ENCODE peak calls at places on chromosome 7, in ten cellular contexts. X is HCT116, L is uterus, R is breast epithelium, F is A549, Z is tibial nerve, Y is H1, B is IMR-90, U is spleen, T is esophagus muscularis mucosa. Q is an unnamed sample.

GRCh38 chr7:20111821-20112542 is 105.2 kb downstream of the MACC1 start:
- DNase-seq in L (no peak), X (no peak), R (no peak), U (no peak), Y (no peak), F (no peak), B (no peak), Z (no peak), T (no peak), Q (no peak)

GRCh38 chr7:51426163-51426562 is 109.6 kb upstream of the COBL start:
- DNase-seq in X (no peak), R (no peak), B (no peak), L (no peak), U (no peak), F (no peak), T (no peak), Y (no peak), Z (no peak), Q (no peak)

GRCh38 chr7:142880886-142881505 is 4.5 kb downstream of the TRPV6 start:
- DNase-seq in R (no peak), B (peak), X (peak), L (peak), T (no peak), Y (peak), Z (no peak), F (peak), U (no peak), Q (peak)

GRCh38 chr7:36279251-36279925 is 110.3 kb upstream of the ANLN start:
- DNase-seq in R (no peak), X (no peak), Y (peak), U (no peak), L (no peak), F (no peak), T (no peak), Z (no peak), B (peak), Q (no peak)

GRCh38 chr7:28613262-28613661 is 200.9 kb downstream of the CREB5 start:
- DNase-seq in Z (no peak), U (no peak), X (no peak), F (no peak), B (no peak), T (no peak), L (no peak), Y (no peak), R (no peak), Q (no peak)

GRCh38 chr7:22125436-22125835 is 179.7 kb upstream of the CDCA7L start:
- DNase-seq in B (no peak), U (no peak), X (no peak), R (no peak), T (no peak), L (no peak), Y (no peak), F (no peak), Z (no peak), Q (no peak)

GRCh38 chr7:151968357-151968756 is 12.1 kb downstream of the GALNTL5 start:
- DNase-seq in U (no peak), L (no peak), T (peak), R (no peak), X (no peak), B (no peak), Z (no peak), F (no peak), Y (peak), Q (no peak)

GRCh38 chr7:142894112-142894835 is 8.7 kb upstream of the TRPV6 start:
- DNase-seq in F (no peak), Y (no peak), R (no peak), X (no peak), Z (no peak), T (no peak), U (no peak), B (no peak), L (no peak), Q (no peak)

GRCh38 chr7:116242177-116242576 is 31.8 kb downstream of the TES start:
- DNase-seq in Y (no peak), B (peak), L (no peak), F (no peak), X (no peak), Z (no peak), U (no peak), R (no peak), T (no peak), Q (no peak)

GRCh38 chr7:143429770-143430698 is 13.2 kb upstream of the TAS2R60 start:
- DNase-seq in F (no peak), Y (no peak), U (no peak), T (no peak), B (peak), Z (no peak), R (no peak), X (no peak), L (no peak), Q (no peak)

GRCh38 chr7:115851291-115851690 is 179.3 kb downstream of the TFEC start:
- DNase-seq in B (peak), T (no peak), Y (no peak), X (peak), U (no peak), Z (no peak), R (no peak), L (no peak), F (no peak), Q (no peak)

GRCh38 chr7:70793060-70793459 is 338.9 kb upstream of the GALNT17 start:
- DNase-seq in U (no peak), R (no peak), Y (no peak), F (no peak), X (no peak), L (no peak), B (no peak), Z (no peak), T (no peak), Q (no peak)

GRCh38 chr7:73850781-73851207 is 8.5 kb upstream of the METTL27 start:
- DNase-seq in B (peak), T (no peak), Y (no peak), Z (no peak), F (peak), R (no peak), U (no peak), X (peak), L (no peak), Q (no peak)

GRCh38 chr7:35780070-35780469 is 20.8 kb upstream of the SEPTIN7 start:
- DNase-seq in L (no peak), U (no peak), F (no peak), R (no peak), T (no peak), Y (no peak), Z (no peak), X (no peak), B (no peak), Q (no peak)

GRCh38 chr7:76201732-76202665 is at the start of gene SRRM3:
- DNase-seq in B (peak), X (peak), R (peak), Z (peak), T (no peak), U (peak), Y (peak), L (peak), F (no peak), Q (peak)

GRCh38 chr7:146655928-146656797 is 539.6 kb downstream of the CNTNAP2 start:
- DNase-seq in R (no peak), Z (no peak), B (no peak), Y (no peak), U (no peak), F (no peak), X (no peak), L (no peak), T (no peak), Q (no peak)

DNA sequence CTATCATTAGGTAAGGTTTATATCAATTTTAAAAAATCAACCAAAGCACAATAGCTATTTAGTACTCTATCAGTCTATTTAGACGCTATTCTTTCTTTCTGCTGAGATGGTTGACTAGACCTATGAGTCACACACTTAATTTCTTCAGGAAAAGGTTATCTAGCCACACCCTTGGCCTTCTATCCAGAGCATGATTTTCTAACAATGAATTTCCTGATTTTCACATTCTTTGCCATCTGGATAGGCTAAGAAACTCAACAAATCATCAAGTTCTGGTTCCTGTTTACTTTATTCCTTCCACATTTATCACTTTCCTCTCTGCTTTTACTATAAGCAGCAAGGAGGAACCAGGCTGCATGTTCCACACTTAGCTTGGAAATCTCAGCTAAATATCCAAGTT is 8.1 kb downstream of the PRPS1L1 start:
- DNase-seq in T (no peak), Y (no peak), F (peak), L (no peak), U (no peak), X (peak), Z (no peak), R (no peak), B (peak), Q (no peak)
- TF ChIP-seq POLR2A in T (no peak), Y (no peak), F (no peak), L (no peak), U (no peak), X (no peak), Z (no peak), R (no peak), B (no peak), Q (no peak)

DNA sequence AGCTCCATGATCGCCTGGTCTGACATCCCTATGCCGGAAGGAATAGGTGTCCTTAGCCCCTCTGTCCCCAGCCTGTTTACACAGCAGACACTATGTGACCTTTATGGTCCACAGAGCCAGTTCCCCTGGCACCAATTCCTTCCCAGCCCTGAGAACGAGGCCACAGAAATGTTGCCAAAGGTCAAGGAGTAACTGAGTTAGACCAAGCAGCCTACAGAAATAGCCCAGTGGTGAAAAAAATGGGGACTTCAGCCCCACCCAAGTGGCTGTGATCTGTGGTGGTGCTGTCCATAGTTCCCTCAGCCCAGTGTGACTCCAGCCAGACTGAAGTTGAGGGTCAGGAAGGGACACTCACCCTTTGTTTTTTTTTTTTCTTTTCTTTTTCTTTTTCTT is 2.5 kb downstream of the PGAM2 start:
- DNase-seq in Z (no peak), B (no peak), U (no peak), T (no peak), F (no peak), R (no peak), Y (no peak), X (no peak), L (no peak), Q (peak)
- H3K27ac ChIP-seq in Z (no peak), B (no peak), U (peak), T (no peak), F (no peak), R (no peak), Y (no peak), X (no peak), L (no peak), Q (peak)

DNA sequence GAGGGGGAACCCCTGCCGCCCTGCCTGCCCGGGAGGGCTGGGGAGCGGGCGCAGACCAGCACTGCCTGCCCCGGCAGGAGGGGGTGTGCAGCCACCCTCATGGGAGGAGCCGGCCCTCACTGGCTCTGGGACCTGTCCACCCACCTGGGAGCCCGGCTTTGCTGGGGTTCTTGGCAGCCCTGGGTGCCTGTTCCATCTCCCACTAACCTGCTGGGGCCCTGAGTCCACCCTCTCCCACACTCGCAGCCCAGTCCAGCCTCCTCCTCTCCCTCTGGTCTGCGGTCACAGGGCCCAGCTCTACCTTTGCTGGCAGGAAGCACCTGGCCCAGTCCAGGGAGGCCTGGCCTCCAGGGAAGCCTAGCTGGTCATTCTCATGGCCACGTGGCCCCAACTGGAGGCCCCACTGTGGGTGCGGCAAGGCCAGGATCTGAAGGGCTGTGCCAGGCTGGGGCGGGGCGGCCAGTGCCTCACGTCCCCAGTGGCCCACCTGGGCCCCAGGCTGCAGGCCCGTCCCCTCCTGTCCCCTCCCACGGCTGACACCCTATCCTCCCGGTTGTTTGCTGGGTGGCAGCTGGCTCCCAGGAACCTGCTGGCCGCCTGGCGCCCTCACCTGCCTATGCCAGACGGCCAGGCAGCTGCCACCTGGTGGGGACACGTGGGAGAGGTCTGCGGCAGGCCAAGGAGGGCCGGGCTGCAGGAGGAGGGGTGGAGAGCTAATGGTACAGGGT is at the start of gene TMEM184A:
- DNase-seq in U (no peak), L (no peak), X (peak), Z (no peak), F (peak), T (no peak), B (no peak), Y (peak), R (peak), Q (no peak)
- TF ChIP-seq POLR2A in U (no peak), L (no peak), X (peak), Z (no peak), F (peak), T (no peak), B (no peak), Y (no peak), R (no peak), Q (no peak)

GRCh38 chr7:15560968-15561367 is 847 bp downstream of the AGMO start:
- DNase-seq in L (no peak), U (no peak), Y (no peak), R (no peak), F (no peak), T (no peak), B (no peak), Z (no peak), X (no peak), Q (no peak)

GRCh38 chr7:15558747-15559146 is 3.1 kb downstream of the AGMO start:
- DNase-seq in U (no peak), F (no peak), X (no peak), B (peak), Z (no peak), Y (no peak), L (no peak), R (no peak), T (no peak), Q (no peak)

GRCh38 chr7:15557686-15558085 is 4.1 kb downstream of the AGMO start:
- DNase-seq in X (no peak), R (no peak), T (no peak), Z (no peak), B (no peak), Y (no peak), L (no peak), U (no peak), F (no peak), Q (no peak)

GRCh38 chr7:15566476-15566875 is 4.7 kb upstream of the AGMO start:
- DNase-seq in R (no peak), F (no peak), U (no peak), Z (no peak), X (no peak), B (no peak), Y (no peak), T (no peak), L (no peak), Q (no peak)

DNA sequence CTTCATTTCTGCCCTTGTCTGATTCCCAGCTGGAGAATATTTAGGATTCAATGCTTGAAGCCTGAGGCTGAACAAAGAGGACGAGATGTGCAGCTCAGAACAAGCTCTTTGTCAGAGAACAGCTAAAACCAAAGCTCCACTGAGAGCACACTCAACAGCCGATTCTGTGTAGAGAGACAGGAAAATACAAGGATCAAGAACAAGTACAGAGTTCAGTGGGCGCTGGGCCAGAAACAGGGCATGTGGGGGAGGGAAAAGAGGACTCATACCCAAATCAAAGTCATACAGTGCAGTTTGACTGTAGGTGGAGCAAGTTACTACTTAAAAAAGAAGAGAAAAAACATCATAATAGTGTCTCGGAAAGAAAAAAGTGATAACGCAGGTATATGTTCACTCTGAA is at the start of gene AGMO:
- DNase-seq in Z (peak), F (no peak), U (no peak), T (no peak), L (peak), B (no peak), R (peak), Y (no peak), X (no peak), Q (peak)
- H3K27ac ChIP-seq in Z (peak), F (peak), U (no peak), T (peak), L (no peak), B (no peak), R (peak), Y (no peak), X (no peak), Q (peak)

DNA sequence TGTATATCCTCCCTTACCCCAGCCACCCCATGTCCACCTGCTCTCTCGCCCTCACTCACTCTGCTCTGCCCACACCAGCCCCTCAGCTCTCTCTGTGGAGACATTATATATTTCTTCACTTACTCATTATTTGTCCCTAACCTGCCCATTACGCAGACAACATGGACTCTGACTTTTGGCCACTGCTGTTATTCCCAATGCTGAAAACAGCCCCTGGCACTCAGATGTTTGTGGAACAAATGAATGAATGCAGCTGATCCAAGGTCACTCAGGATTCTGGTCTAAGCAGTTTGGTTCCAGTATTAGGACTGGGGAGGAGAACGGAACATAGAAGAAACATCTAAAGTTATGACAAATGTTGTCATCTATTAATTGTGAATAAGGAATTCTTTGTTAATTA is 26.7 kb downstream of the GNA12 start:
- DNase-seq in B (no peak), U (no peak), X (no peak), R (no peak), T (no peak), Y (no peak), L (no peak), Z (no peak), F (no peak), Q (no peak)
- TF ChIP-seq POLR2A in B (no peak), U (no peak), X (no peak), R (no peak), T (no peak), Y (no peak), L (no peak), Z (no peak), F (no peak), Q (no peak)

GRCh38 chr7:1546909-1547776 is 8.9 kb downstream of the TMEM184A start:
- DNase-seq in X (no peak), Y (no peak), F (no peak), R (no peak), B (no peak), Z (no peak), T (no peak), U (no peak), L (no peak), Q (no peak)

GRCh38 chr7:1544178-1544895 is 11.7 kb downstream of the TMEM184A start:
- DNase-seq in R (no peak), L (no peak), T (no peak), F (no peak), Y (no peak), X (no peak), Z (no peak), U (no peak), B (no peak), Q (no peak)

GRCh38 chr7:1546274-1546908 is 9.6 kb downstream of the TMEM184A start:
- DNase-seq in Y (no peak), L (no peak), U (no peak), T (no peak), Z (no peak), F (no peak), X (no peak), B (no peak), R (no peak), Q (no peak)

GRCh38 chr7:1544896-1545416 is 11.0 kb downstream of the TMEM184A start:
- DNase-seq in Z (no peak), Y (no peak), U (no peak), L (no peak), X (no peak), R (no peak), T (no peak), B (no peak), F (no peak), Q (no peak)

DNA sequence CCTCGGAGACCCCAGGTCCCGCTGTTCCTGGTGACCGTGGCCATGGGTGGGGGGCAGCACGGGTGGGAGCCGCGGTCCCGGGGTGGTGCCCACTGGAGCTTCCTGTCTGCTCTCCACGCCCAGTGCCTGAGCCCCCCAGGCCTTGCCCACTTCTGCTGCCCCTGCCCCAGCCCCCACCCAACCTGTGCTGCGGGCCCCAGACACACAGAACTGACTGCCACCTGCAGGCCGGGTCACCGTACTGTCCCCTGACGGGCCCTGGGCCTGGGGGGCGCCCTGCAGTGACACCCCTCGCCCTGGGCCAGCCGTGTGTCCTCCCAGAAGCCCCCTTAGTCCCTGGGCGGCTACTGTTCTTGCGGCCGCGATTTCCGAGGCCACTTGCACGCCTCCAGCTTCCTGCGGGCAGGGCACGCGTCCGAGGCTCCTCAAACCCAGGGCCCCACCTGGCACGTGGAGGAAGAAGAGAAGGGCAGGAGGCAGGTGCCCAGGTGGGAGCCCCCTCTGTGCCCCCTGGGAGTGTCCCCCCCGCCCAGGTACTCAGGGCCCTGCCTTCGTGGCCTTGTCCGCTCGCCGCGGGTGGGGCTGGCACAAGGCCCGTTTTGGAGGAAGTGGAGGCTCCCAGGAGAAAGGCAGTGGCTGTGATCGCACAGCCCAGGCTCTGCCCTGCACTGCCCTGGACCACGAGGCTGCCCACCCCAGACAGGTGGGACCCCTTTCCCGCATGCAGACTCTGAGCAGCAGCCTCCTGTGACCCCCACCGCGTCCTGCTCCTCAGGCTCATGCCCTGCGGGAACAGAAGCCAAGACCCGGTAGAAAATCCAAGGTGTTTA is 10.4 kb downstream of the TMEM184A start:
- DNase-seq in Y (no peak), T (no peak), U (no peak), R (no peak), L (no peak), Z (no peak), F (no peak), B (no peak), X (no peak), Q (no peak)
- H3K27ac ChIP-seq in Y (no peak), T (no peak), U (no peak), R (peak), L (no peak), Z (no peak), F (peak), B (no peak), X (no peak), Q (no peak)

GRCh38 chr7:40248681-40249080 is 113.9 kb downstream of the SUGCT start:
- DNase-seq in Y (no peak), B (no peak), F (no peak), U (no peak), X (no peak), T (no peak), R (no peak), L (no peak), Z (no peak), Q (no peak)

GRCh38 chr7:40237731-40238130 is 102.9 kb downstream of the SUGCT start:
- DNase-seq in B (no peak), Z (no peak), Y (no peak), X (no peak), U (no peak), F (no peak), L (no peak), R (no peak), T (no peak), Q (no peak)

GRCh38 chr7:40244226-40244625 is 109.4 kb downstream of the SUGCT start:
- DNase-seq in L (no peak), Y (no peak), B (no peak), X (no peak), F (no peak), T (no peak), U (no peak), Z (no peak), R (no peak), Q (no peak)

GRCh38 chr7:40239755-40240303 is 105.0 kb downstream of the SUGCT start:
- DNase-seq in R (no peak), Z (no peak), U (no peak), T (no peak), Y (no peak), X (no peak), L (no peak), B (no peak), F (no peak), Q (no peak)

GRCh38 chr7:40243076-40243475 is 108.3 kb downstream of the SUGCT start:
- DNase-seq in U (no peak), X (no peak), L (no peak), F (no peak), Y (no peak), B (peak), R (no peak), Z (no peak), T (no peak), Q (no peak)
- TF ChIP-seq POLR2A in U (no peak), X (no peak), L (no peak), F (no peak), Y (no peak), B (no peak), R (no peak), Z (no peak), T (no peak), Q (no peak)

Q was measured in heart left ventricle.